ENCODE peak calls at places on chromosome 16, in six cellular contexts. One of them, this sample, is unnamed.

GRCh38 chr16:70701998-70702397 is 16.1 kb upstream of the MTSS2 start:
- DNase-seq in DMS 273 treated with DMSO at 0.1 percent for 48 hours: no peak
- DNase-seq in activated T-cell treated with anti-CD3 and anti-CD28 coated beads, Interleukin-2, amount 50 U/mL, for 72 hours: no peak
- DNase-seq in activated CD4-positive, CD25-positive, alpha-beta regulatory T cell: no peak
- DNase-seq in progenitor cell of endocrine pancreas: no peak
- DNase-seq in SW480: no peak
- DNase-seq in this sample: no peak

GRCh38 chr16:269061-269796 is 6.5 kb downstream of the RGS11 start:
- DNase-seq in DMS 273 treated with DMSO at 0.1 percent for 48 hours: no peak
- DNase-seq in activated T-cell treated with anti-CD3 and anti-CD28 coated beads, Interleukin-2, amount 50 U/mL, for 72 hours: no peak
- DNase-seq in activated CD4-positive, CD25-positive, alpha-beta regulatory T cell: no peak
- DNase-seq in progenitor cell of endocrine pancreas: no peak
- DNase-seq in SW480: no peak
- DNase-seq in this sample: no peak

GRCh38 chr16:67934306-67935095 is 2.1 kb downstream of the PSMB10 start:
- DNase-seq in DMS 273 treated with DMSO at 0.1 percent for 48 hours: no peak
- DNase-seq in activated T-cell treated with anti-CD3 and anti-CD28 coated beads, Interleukin-2, amount 50 U/mL, for 72 hours: no peak
- DNase-seq in activated CD4-positive, CD25-positive, alpha-beta regulatory T cell: no peak
- DNase-seq in progenitor cell of endocrine pancreas: no peak
- DNase-seq in SW480: no peak
- DNase-seq in this sample: no peak

GRCh38 chr16:88334517-88335149 is 48.1 kb upstream of the ZNF469 start:
- DNase-seq in DMS 273 treated with DMSO at 0.1 percent for 48 hours: no peak
- DNase-seq in activated T-cell treated with anti-CD3 and anti-CD28 coated beads, Interleukin-2, amount 50 U/mL, for 72 hours: no peak
- DNase-seq in activated CD4-positive, CD25-positive, alpha-beta regulatory T cell: no peak
- DNase-seq in progenitor cell of endocrine pancreas: no peak
- DNase-seq in SW480: peak; percentile 29
- DNase-seq in this sample: no peak

GRCh38 chr16:58948244-58948643 is 214.1 kb upstream of the GOT2 start:
- DNase-seq in DMS 273 treated with DMSO at 0.1 percent for 48 hours: no peak
- DNase-seq in activated T-cell treated with anti-CD3 and anti-CD28 coated beads, Interleukin-2, amount 50 U/mL, for 72 hours: no peak
- DNase-seq in activated CD4-positive, CD25-positive, alpha-beta regulatory T cell: no peak
- DNase-seq in progenitor cell of endocrine pancreas: no peak
- DNase-seq in SW480: no peak
- DNase-seq in this sample: no peak

GRCh38 chr16:1378804-1379053 is 27.0 kb downstream of the GNPTG start:
- DNase-seq in DMS 273 treated with DMSO at 0.1 percent for 48 hours: no peak
- DNase-seq in activated T-cell treated with anti-CD3 and anti-CD28 coated beads, Interleukin-2, amount 50 U/mL, for 72 hours: no peak
- DNase-seq in activated CD4-positive, CD25-positive, alpha-beta regulatory T cell: no peak
- DNase-seq in progenitor cell of endocrine pancreas: no peak
- DNase-seq in SW480: no peak
- DNase-seq in this sample: no peak

GRCh38 chr16:50068550-50068949 is 2.8 kb downstream of the HEATR3 start:
- DNase-seq in DMS 273 treated with DMSO at 0.1 percent for 48 hours: no peak
- DNase-seq in activated T-cell treated with anti-CD3 and anti-CD28 coated beads, Interleukin-2, amount 50 U/mL, for 72 hours: no peak
- DNase-seq in activated CD4-positive, CD25-positive, alpha-beta regulatory T cell: no peak
- DNase-seq in progenitor cell of endocrine pancreas: no peak
- DNase-seq in SW480: no peak
- DNase-seq in this sample: no peak

GRCh38 chr16:3262517-3262916 is 6.1 kb upstream of the MEFV start:
- DNase-seq in DMS 273 treated with DMSO at 0.1 percent for 48 hours: no peak
- DNase-seq in activated T-cell treated with anti-CD3 and anti-CD28 coated beads, Interleukin-2, amount 50 U/mL, for 72 hours: no peak
- DNase-seq in activated CD4-positive, CD25-positive, alpha-beta regulatory T cell: no peak
- DNase-seq in progenitor cell of endocrine pancreas: no peak
- DNase-seq in SW480: no peak
- DNase-seq in this sample: no peak

GRCh38 chr16:65672960-65673359 is 551.1 kb upstream of the CDH11 start:
- DNase-seq in DMS 273 treated with DMSO at 0.1 percent for 48 hours: no peak
- DNase-seq in activated T-cell treated with anti-CD3 and anti-CD28 coated beads, Interleukin-2, amount 50 U/mL, for 72 hours: no peak
- DNase-seq in activated CD4-positive, CD25-positive, alpha-beta regulatory T cell: no peak
- DNase-seq in progenitor cell of endocrine pancreas: no peak
- DNase-seq in SW480: no peak
- DNase-seq in this sample: no peak

GRCh38 chr16:25707982-25708583 is 16.3 kb downstream of the HS3ST4 start:
- DNase-seq in DMS 273 treated with DMSO at 0.1 percent for 48 hours: no peak
- DNase-seq in activated T-cell treated with anti-CD3 and anti-CD28 coated beads, Interleukin-2, amount 50 U/mL, for 72 hours: peak; percentile 17
- DNase-seq in activated CD4-positive, CD25-positive, alpha-beta regulatory T cell: no peak
- DNase-seq in progenitor cell of endocrine pancreas: no peak
- DNase-seq in SW480: peak; percentile 22
- DNase-seq in this sample: peak; percentile 39

GRCh38 chr16:3458278-3458851 is 14.9 kb downstream of the NAA60 start:
- DNase-seq in DMS 273 treated with DMSO at 0.1 percent for 48 hours: no peak
- DNase-seq in activated T-cell treated with anti-CD3 and anti-CD28 coated beads, Interleukin-2, amount 50 U/mL, for 72 hours: peak; percentile 10
- DNase-seq in activated CD4-positive, CD25-positive, alpha-beta regulatory T cell: no peak
- DNase-seq in progenitor cell of endocrine pancreas: no peak
- DNase-seq in SW480: no peak
- DNase-seq in this sample: no peak

GRCh38 chr16:2475413-2476344 is 752 bp downstream of the TBC1D24 start:
- DNase-seq in DMS 273 treated with DMSO at 0.1 percent for 48 hours: no peak
- DNase-seq in activated T-cell treated with anti-CD3 and anti-CD28 coated beads, Interleukin-2, amount 50 U/mL, for 72 hours: peak; percentile 39
- DNase-seq in activated CD4-positive, CD25-positive, alpha-beta regulatory T cell: no peak
- DNase-seq in progenitor cell of endocrine pancreas: no peak
- DNase-seq in SW480: no peak
- DNase-seq in this sample: peak; percentile 72

GRCh38 chr16:11147033-11147848 is 108.8 kb downstream of the SOCS1 start:
- DNase-seq in DMS 273 treated with DMSO at 0.1 percent for 48 hours: no peak
- DNase-seq in activated T-cell treated with anti-CD3 and anti-CD28 coated beads, Interleukin-2, amount 50 U/mL, for 72 hours: no peak
- DNase-seq in activated CD4-positive, CD25-positive, alpha-beta regulatory T cell: no peak
- DNase-seq in progenitor cell of endocrine pancreas: no peak
- DNase-seq in SW480: no peak
- DNase-seq in this sample: no peak